ENCODE peak calls at places on chromosomes 11 and 22, in eight cellular contexts. H is T-cell; B is heart right ventricle; J is HCT116; V is OCI-M1; Z is stimulated activated CD8-positive, alpha-beta memory T cell treated with anti-CD3 and anti-CD28 coated beads, Interleukin-15, amount 100 ng/mL, for 1 hour; S is astrocyte of the hippocampus; U is LHCN-M2. N is an unnamed sample.

GRCh38 chr11:62928011-62928410 is 6.8 kb upstream of the CHRM1 start:
- DNase-seq in H (no peak), B (no peak), J (no peak), V (no peak), Z (no peak), S (no peak), U (no peak), N (no peak)

GRCh38 chr22:44600386-44600785 is 101.6 kb upstream of the PRR5 start:
- DNase-seq in H (no peak), B (no peak), J (no peak), V (no peak), Z (no peak), S (no peak), U (no peak), N (peak; percentile 34)

GRCh38 chr11:113974741-113975470 is at the start of gene HTR3A:
- DNase-seq in H (no peak), B (peak; percentile 78), J (peak; percentile 69), V (peak; percentile 37), Z (no peak), S (peak; percentile 70), U (peak; percentile 9), N (peak; percentile 95)

GRCh38 chr22:23121026-23121823 is 20.6 kb downstream of the RSPH14 start:
- DNase-seq in H (no peak), B (no peak), J (no peak), V (no peak), Z (no peak), S (no peak), U (peak; percentile 64), N (peak; percentile 17)

GRCh38 chr22:45240137-45240809 is 421 bp downstream of the KIAA0930 start:
- DNase-seq in H (peak; percentile 35), B (no peak), J (no peak), V (peak; percentile 42), Z (no peak), S (peak; percentile 66), U (no peak), N (peak; percentile 82)

GRCh38 chr11:67409781-67410368 is 5.6 kb upstream of the CARNS1 start:
- DNase-seq in H (no peak), B (no peak), J (peak; percentile 33), V (no peak), Z (no peak), S (no peak), U (no peak), N (peak; percentile 73)

GRCh38 chr11:103699216-103699615 is 337.2 kb upstream of the DDI1 start:
- DNase-seq in H (no peak), B (no peak), J (no peak), V (no peak), Z (no peak), S (peak; percentile 71), U (no peak), N (peak; percentile 35)

GRCh38 chr11:12769834-12770345 is 95.7 kb downstream of the TEAD1 start:
- DNase-seq in H (no peak), B (no peak), J (peak; percentile 18), V (peak; percentile 25), Z (no peak), S (peak; percentile 91), U (peak; percentile 83), N (no peak)

GRCh38 chr22:38017272-38017920 is 33.0 kb upstream of the SOX10 start:
- DNase-seq in H (no peak), B (peak; percentile 83), J (no peak), V (peak; percentile 30), Z (no peak), S (peak; percentile 45), U (peak; percentile 14), N (peak; percentile 10)